ENCODE peak calls at places on chromosomes 13 and 19, in eight cellular contexts. One of them, this sample, is unnamed.

GRCh38 chr19:896434-896833 is 3.1 kb downstream of the RNU6-9 start:
- DNase-seq in Calu3: no peak
- DNase-seq in fibroblast of mammary gland: no peak
- DNase-seq in foreskin keratinocyte: no peak
- DNase-seq in choroid plexus epithelial cell: no peak
- DNase-seq in cardiac muscle cell: no peak
- DNase-seq in endothelial cell: no peak
- DNase-seq in bronchial epithelial cell: no peak
- DNase-seq in this sample: no peak

GRCh38 chr13:114149774-114150740 is 17.6 kb upstream of the RASA3 start:
- DNase-seq in Calu3: no peak
- DNase-seq in fibroblast of mammary gland: no peak
- DNase-seq in foreskin keratinocyte: no peak
- DNase-seq in choroid plexus epithelial cell: no peak
- DNase-seq in cardiac muscle cell: no peak
- DNase-seq in endothelial cell: no peak
- DNase-seq in bronchial epithelial cell: no peak
- DNase-seq in this sample: no peak

GRCh38 chr19:662207-662961 is 630 bp downstream of the RNF126 start:
- DNase-seq in Calu3: peak
- DNase-seq in fibroblast of mammary gland: peak
- DNase-seq in foreskin keratinocyte: no peak
- DNase-seq in choroid plexus epithelial cell: peak
- DNase-seq in cardiac muscle cell: peak
- DNase-seq in endothelial cell: peak
- DNase-seq in bronchial epithelial cell: peak
- DNase-seq in this sample: peak

GRCh38 chr19:23116802-23117571 is at the start of gene ZNF730:
- DNase-seq in Calu3: no peak
- DNase-seq in fibroblast of mammary gland: peak
- DNase-seq in foreskin keratinocyte: peak
- DNase-seq in choroid plexus epithelial cell: peak
- DNase-seq in cardiac muscle cell: peak
- DNase-seq in endothelial cell: peak
- DNase-seq in bronchial epithelial cell: peak
- DNase-seq in this sample: peak

GRCh38 chr19:47095707-47096704 is 17.6 kb downstream of the ZC3H4 start:
- DNase-seq in Calu3: peak
- DNase-seq in fibroblast of mammary gland: peak
- DNase-seq in foreskin keratinocyte: peak
- DNase-seq in choroid plexus epithelial cell: peak
- DNase-seq in cardiac muscle cell: peak
- DNase-seq in endothelial cell: no peak
- DNase-seq in bronchial epithelial cell: peak
- DNase-seq in this sample: no peak

GRCh38 chr13:33251131-33251629 is 34.4 kb downstream of the STARD13 start:
- DNase-seq in Calu3: no peak
- DNase-seq in fibroblast of mammary gland: peak
- DNase-seq in foreskin keratinocyte: peak
- DNase-seq in choroid plexus epithelial cell: peak
- DNase-seq in cardiac muscle cell: peak
- DNase-seq in endothelial cell: no peak
- DNase-seq in bronchial epithelial cell: peak
- DNase-seq in this sample: peak

GRCh38 chr19:10812902-10813404 is 23.1 kb downstream of the TMED1 start:
- DNase-seq in Calu3: no peak
- DNase-seq in fibroblast of mammary gland: peak
- DNase-seq in foreskin keratinocyte: peak
- DNase-seq in choroid plexus epithelial cell: peak
- DNase-seq in cardiac muscle cell: peak
- DNase-seq in endothelial cell: no peak
- DNase-seq in bronchial epithelial cell: peak
- DNase-seq in this sample: no peak

GRCh38 chr19:29372461-29372860 is 153.3 kb upstream of the VSTM2B start:
- DNase-seq in Calu3: no peak
- DNase-seq in fibroblast of mammary gland: no peak
- DNase-seq in foreskin keratinocyte: no peak
- DNase-seq in choroid plexus epithelial cell: no peak
- DNase-seq in cardiac muscle cell: no peak
- DNase-seq in endothelial cell: no peak
- DNase-seq in bronchial epithelial cell: no peak
- DNase-seq in this sample: peak

GRCh38 chr13:99548448-99548847 is 47.2 kb downstream of the TM9SF2 start:
- DNase-seq in Calu3: no peak
- DNase-seq in fibroblast of mammary gland: no peak
- DNase-seq in foreskin keratinocyte: no peak
- DNase-seq in choroid plexus epithelial cell: no peak
- DNase-seq in cardiac muscle cell: no peak
- DNase-seq in endothelial cell: no peak
- DNase-seq in bronchial epithelial cell: no peak
- DNase-seq in this sample: no peak

GRCh38 chr19:10338940-10339339 is 484 bp downstream of the ICAM3 start:
- DNase-seq in Calu3: no peak
- DNase-seq in fibroblast of mammary gland: no peak
- DNase-seq in foreskin keratinocyte: no peak
- DNase-seq in choroid plexus epithelial cell: no peak
- DNase-seq in cardiac muscle cell: no peak
- DNase-seq in endothelial cell: no peak
- DNase-seq in bronchial epithelial cell: no peak
- DNase-seq in this sample: no peak

GRCh38 chr19:19096641-19097627 is 33.1 kb downstream of the SLC25A42 start:
- DNase-seq in Calu3: peak
- DNase-seq in fibroblast of mammary gland: no peak
- DNase-seq in foreskin keratinocyte: no peak
- DNase-seq in choroid plexus epithelial cell: no peak
- DNase-seq in cardiac muscle cell: no peak
- DNase-seq in endothelial cell: no peak
- DNase-seq in bronchial epithelial cell: no peak
- DNase-seq in this sample: no peak

GRCh38 chr13:99657848-99658265 is 156.6 kb downstream of the TM9SF2 start:
- DNase-seq in Calu3: peak
- DNase-seq in fibroblast of mammary gland: peak
- DNase-seq in foreskin keratinocyte: no peak
- DNase-seq in choroid plexus epithelial cell: peak
- DNase-seq in cardiac muscle cell: peak
- DNase-seq in endothelial cell: peak
- DNase-seq in bronchial epithelial cell: no peak
- DNase-seq in this sample: no peak

GRCh38 chr19:14821958-14822357 is 13.0 kb downstream of the OR7A5 start:
- DNase-seq in Calu3: no peak
- DNase-seq in fibroblast of mammary gland: no peak
- DNase-seq in foreskin keratinocyte: no peak
- DNase-seq in choroid plexus epithelial cell: no peak
- DNase-seq in cardiac muscle cell: peak
- DNase-seq in endothelial cell: no peak
- DNase-seq in bronchial epithelial cell: no peak
- DNase-seq in this sample: no peak

GRCh38 chr13:112346173-112346898 is 29.8 kb upstream of the SPACA7 start:
- DNase-seq in Calu3: no peak
- DNase-seq in fibroblast of mammary gland: no peak
- DNase-seq in foreskin keratinocyte: peak
- DNase-seq in choroid plexus epithelial cell: no peak
- DNase-seq in cardiac muscle cell: no peak
- DNase-seq in endothelial cell: peak
- DNase-seq in bronchial epithelial cell: no peak
- DNase-seq in this sample: no peak

GRCh38 chr13:79387853-79388252 is 18.2 kb downstream of the RBM26 start:
- DNase-seq in Calu3: no peak
- DNase-seq in fibroblast of mammary gland: no peak
- DNase-seq in foreskin keratinocyte: no peak
- DNase-seq in choroid plexus epithelial cell: no peak
- DNase-seq in cardiac muscle cell: no peak
- DNase-seq in endothelial cell: no peak
- DNase-seq in bronchial epithelial cell: no peak
- DNase-seq in this sample: no peak

GRCh38 chr13:57716295-57716694 is 84.8 kb downstream of the PCDH17 start:
- DNase-seq in Calu3: no peak
- DNase-seq in fibroblast of mammary gland: no peak
- DNase-seq in foreskin keratinocyte: no peak
- DNase-seq in choroid plexus epithelial cell: no peak
- DNase-seq in cardiac muscle cell: no peak
- DNase-seq in endothelial cell: no peak
- DNase-seq in bronchial epithelial cell: peak
- DNase-seq in this sample: no peak

GRCh38 chr13:112260108-112261055 is 115.8 kb upstream of the SPACA7 start:
- DNase-seq in Calu3: no peak
- DNase-seq in fibroblast of mammary gland: no peak
- DNase-seq in foreskin keratinocyte: no peak
- DNase-seq in choroid plexus epithelial cell: no peak
- DNase-seq in cardiac muscle cell: no peak
- DNase-seq in endothelial cell: no peak
- DNase-seq in bronchial epithelial cell: no peak
- DNase-seq in this sample: no peak

GRCh38 chr19:55304980-55305379 is 20.2 kb downstream of the TMEM150B start:
- DNase-seq in Calu3: no peak
- DNase-seq in fibroblast of mammary gland: no peak
- DNase-seq in foreskin keratinocyte: no peak
- DNase-seq in choroid plexus epithelial cell: no peak
- DNase-seq in cardiac muscle cell: no peak
- DNase-seq in endothelial cell: no peak
- DNase-seq in bronchial epithelial cell: no peak
- DNase-seq in this sample: no peak

GRCh38 chr19:49151339-49152217 is 3.6 kb downstream of the HRC start:
- DNase-seq in Calu3: peak
- DNase-seq in fibroblast of mammary gland: peak
- DNase-seq in foreskin keratinocyte: peak
- DNase-seq in choroid plexus epithelial cell: peak
- DNase-seq in cardiac muscle cell: peak
- DNase-seq in endothelial cell: peak
- DNase-seq in bronchial epithelial cell: peak
- DNase-seq in this sample: no peak

GRCh38 chr13:92221916-92222315 is 823.5 kb downstream of the GPC5 start:
- DNase-seq in Calu3: no peak
- DNase-seq in fibroblast of mammary gland: no peak
- DNase-seq in foreskin keratinocyte: no peak
- DNase-seq in choroid plexus epithelial cell: peak
- DNase-seq in cardiac muscle cell: no peak
- DNase-seq in endothelial cell: no peak
- DNase-seq in bronchial epithelial cell: no peak
- DNase-seq in this sample: no peak

GRCh38 chr19:13881231-13881691 is 4.3 kb downstream of the NANOS3 start:
- DNase-seq in Calu3: no peak
- DNase-seq in fibroblast of mammary gland: no peak
- DNase-seq in foreskin keratinocyte: no peak
- DNase-seq in choroid plexus epithelial cell: peak
- DNase-seq in cardiac muscle cell: peak
- DNase-seq in endothelial cell: no peak
- DNase-seq in bronchial epithelial cell: no peak
- DNase-seq in this sample: no peak

GRCh38 chr19:42250249-42250665 is 4.7 kb downstream of the ERF start:
- DNase-seq in Calu3: no peak
- DNase-seq in fibroblast of mammary gland: no peak
- DNase-seq in foreskin keratinocyte: no peak
- DNase-seq in choroid plexus epithelial cell: no peak
- DNase-seq in cardiac muscle cell: no peak
- DNase-seq in endothelial cell: no peak
- DNase-seq in bronchial epithelial cell: no peak
- DNase-seq in this sample: no peak

GRCh38 chr19:2254052-2254872 is 2.0 kb downstream of the JSRP1 start:
- DNase-seq in Calu3: no peak
- DNase-seq in fibroblast of mammary gland: no peak
- DNase-seq in foreskin keratinocyte: no peak
- DNase-seq in choroid plexus epithelial cell: peak
- DNase-seq in cardiac muscle cell: peak
- DNase-seq in endothelial cell: peak
- DNase-seq in bronchial epithelial cell: no peak
- DNase-seq in this sample: no peak

GRCh38 chr19:2251577-2252480 is 2.7 kb downstream of the AMH start:
- DNase-seq in Calu3: no peak
- DNase-seq in fibroblast of mammary gland: no peak
- DNase-seq in foreskin keratinocyte: no peak
- DNase-seq in choroid plexus epithelial cell: no peak
- DNase-seq in cardiac muscle cell: no peak
- DNase-seq in endothelial cell: no peak
- DNase-seq in bronchial epithelial cell: no peak
- DNase-seq in this sample: no peak

GRCh38 chr19:2255112-2255845 is 938 bp downstream of the JSRP1 start:
- DNase-seq in Calu3: no peak
- DNase-seq in fibroblast of mammary gland: no peak
- DNase-seq in foreskin keratinocyte: no peak
- DNase-seq in choroid plexus epithelial cell: no peak
- DNase-seq in cardiac muscle cell: no peak
- DNase-seq in endothelial cell: no peak
- DNase-seq in bronchial epithelial cell: no peak
- DNase-seq in this sample: no peak

GRCh38 chr19:2252481-2253105 is 3.5 kb downstream of the AMH start:
- DNase-seq in Calu3: no peak
- DNase-seq in fibroblast of mammary gland: no peak
- DNase-seq in foreskin keratinocyte: no peak
- DNase-seq in choroid plexus epithelial cell: no peak
- DNase-seq in cardiac muscle cell: no peak
- DNase-seq in endothelial cell: no peak
- DNase-seq in bronchial epithelial cell: no peak
- DNase-seq in this sample: no peak

GRCh38 chr19:2253106-2254051 is 2.8 kb downstream of the JSRP1 start:
- DNase-seq in Calu3: no peak
- DNase-seq in fibroblast of mammary gland: no peak
- DNase-seq in foreskin keratinocyte: no peak
- DNase-seq in choroid plexus epithelial cell: no peak
- DNase-seq in cardiac muscle cell: no peak
- DNase-seq in endothelial cell: no peak
- DNase-seq in bronchial epithelial cell: no peak
- DNase-seq in this sample: no peak
- TF ChIP-seq CTCF in Calu3: no peak
- TF ChIP-seq CTCF in fibroblast of mammary gland: no peak
- TF ChIP-seq CTCF in foreskin keratinocyte: peak
- TF ChIP-seq CTCF in choroid plexus epithelial cell: peak
- TF ChIP-seq CTCF in cardiac muscle cell: peak
- TF ChIP-seq CTCF in endothelial cell: peak
- TF ChIP-seq CTCF in bronchial epithelial cell: no peak
- TF ChIP-seq CTCF in this sample: peak

GRCh38 chr13:95382411-95382810 is 81.2 kb upstream of the ABCC4 start:
- DNase-seq in Calu3: no peak
- DNase-seq in fibroblast of mammary gland: no peak
- DNase-seq in foreskin keratinocyte: peak
- DNase-seq in choroid plexus epithelial cell: no peak
- DNase-seq in cardiac muscle cell: no peak
- DNase-seq in endothelial cell: no peak
- DNase-seq in bronchial epithelial cell: peak
- DNase-seq in this sample: no peak
- TF ChIP-seq CTCF in Calu3: no peak
- TF ChIP-seq CTCF in fibroblast of mammary gland: no peak
- TF ChIP-seq CTCF in foreskin keratinocyte: no peak
- TF ChIP-seq CTCF in choroid plexus epithelial cell: no peak
- TF ChIP-seq CTCF in cardiac muscle cell: no peak
- TF ChIP-seq CTCF in endothelial cell: no peak
- TF ChIP-seq CTCF in bronchial epithelial cell: no peak
- TF ChIP-seq CTCF in this sample: no peak

GRCh38 chr19:3073931-3074595 is 11.8 kb upstream of the TLE5 start:
- DNase-seq in Calu3: no peak
- DNase-seq in fibroblast of mammary gland: peak
- DNase-seq in foreskin keratinocyte: no peak
- DNase-seq in choroid plexus epithelial cell: peak
- DNase-seq in cardiac muscle cell: peak
- DNase-seq in endothelial cell: no peak
- DNase-seq in bronchial epithelial cell: no peak
- DNase-seq in this sample: no peak
- TF ChIP-seq CTCF in Calu3: no peak
- TF ChIP-seq CTCF in fibroblast of mammary gland: peak
- TF ChIP-seq CTCF in foreskin keratinocyte: peak
- TF ChIP-seq CTCF in choroid plexus epithelial cell: peak
- TF ChIP-seq CTCF in cardiac muscle cell: peak
- TF ChIP-seq CTCF in endothelial cell: no peak
- TF ChIP-seq CTCF in bronchial epithelial cell: peak
- TF ChIP-seq CTCF in this sample: peak

GRCh38 chr19:51564791-51565190 is 6.3 kb upstream of the ZNF175 start:
- DNase-seq in Calu3: no peak
- DNase-seq in fibroblast of mammary gland: no peak
- DNase-seq in foreskin keratinocyte: no peak
- DNase-seq in choroid plexus epithelial cell: no peak
- DNase-seq in cardiac muscle cell: no peak
- DNase-seq in endothelial cell: no peak
- DNase-seq in bronchial epithelial cell: no peak
- DNase-seq in this sample: peak
- TF ChIP-seq CTCF in Calu3: no peak
- TF ChIP-seq CTCF in fibroblast of mammary gland: no peak
- TF ChIP-seq CTCF in foreskin keratinocyte: no peak
- TF ChIP-seq CTCF in choroid plexus epithelial cell: no peak
- TF ChIP-seq CTCF in cardiac muscle cell: no peak
- TF ChIP-seq CTCF in endothelial cell: no peak
- TF ChIP-seq CTCF in bronchial epithelial cell: no peak
- TF ChIP-seq CTCF in this sample: peak